ENCODE peak calls at places on chromosome 16, in six cellular contexts. F, E, D, J, R and A are unnamed samples.

GRCh38 chr16:66344533-66345145 is 21.9 kb upstream of the CDH5 start:
- DNase-seq in D (peak; percentile 18), F (no peak), R (peak; percentile 7), E (no peak), J (no peak), A (peak; percentile 64)

GRCh38 chr16:89498839-89499238 is 8.5 kb upstream of the ANKRD11 start:
- DNase-seq in F (no peak), D (no peak), E (no peak), J (no peak), R (no peak), A (no peak)

GRCh38 chr16:63422633-63423032 is 1386.4 kb upstream of the CDH8 start:
- DNase-seq in J (no peak), E (no peak), F (no peak), D (no peak), R (no peak), A (no peak)

GRCh38 chr16:89538286-89538685 is 22.2 kb upstream of the RPL13 start:
- DNase-seq in D (no peak), R (no peak), J (no peak), E (no peak), F (no peak), A (no peak)

GRCh38 chr16:80563807-80564206 is 23.0 kb downstream of the DYNLRB2 start:
- DNase-seq in F (no peak), J (no peak), R (no peak), D (no peak), E (no peak), A (no peak)

GRCh38 chr16:84526794-84527485 is 22.5 kb upstream of the MEAK7 start:
- DNase-seq in D (peak; percentile 85), R (no peak), E (no peak), F (no peak), J (no peak), A (no peak)

GRCh38 chr16:85947511-85948509 is 48.8 kb downstream of the IRF8 start:
- DNase-seq in D (no peak), F (no peak), J (no peak), E (no peak), R (no peak), A (no peak)

GRCh38 chr16:67655363-67655762 is 4.7 kb downstream of the ACD start:
- DNase-seq in R (no peak), J (no peak), E (no peak), F (no peak), D (no peak), A (no peak)

GRCh38 chr16:79690159-79690558 is 89.6 kb upstream of the MAF start:
- DNase-seq in F (no peak), E (no peak), J (no peak), R (no peak), D (peak; percentile 17), A (no peak)

GRCh38 chr16:27238016-27238587 is 30.5 kb downstream of the NSMCE1 start:
- DNase-seq in R (no peak), D (no peak), F (no peak), E (no peak), J (no peak), A (no peak)

GRCh38 chr16:27238591-27238990 is 30.0 kb downstream of the NSMCE1 start:
- DNase-seq in E (no peak), F (no peak), R (no peak), J (no peak), D (no peak), A (no peak)

GRCh38 chr16:27235938-27236245 is 32.6 kb downstream of the KDM8 start:
- DNase-seq in R (no peak), E (no peak), D (no peak), J (no peak), F (no peak), A (no peak)

GRCh38 chr16:27236635-27237228 is 31.8 kb downstream of the NSMCE1 start:
- DNase-seq in E (no peak), F (no peak), R (no peak), D (no peak), J (no peak), A (no peak)

GRCh38 chr16:27237229-27238015 is 31.1 kb downstream of the NSMCE1 start:
- DNase-seq in J (no peak), F (no peak), E (no peak), R (peak; percentile 57), D (peak; percentile 71), A (no peak)
- H3K4me1 ChIP-seq in J (peaks cover 12% of the 10 kb centered on the region), F (no peaks in the 10 kb centered on the region), E (peaks cover 3% of the 10 kb centered on the region), R (peaks cover 64% of the 10 kb centered on the region), D (peaks cover 32% of the 10 kb centered on the region), A (peaks cover 7% of the 10 kb centered on the region)

GRCh38 chr16:1107731-1108130 is 11.7 kb upstream of the C1QTNF8 start:
- DNase-seq in F (no peak), D (no peak), E (no peak), R (no peak), J (no peak), A (no peak)

GRCh38 chr16:1106659-1107058 is 10.6 kb upstream of the C1QTNF8 start:
- DNase-seq in D (no peak), F (no peak), R (no peak), J (no peak), E (no peak), A (no peak)

GRCh38 chr16:1108299-1109252 is 12.5 kb upstream of the C1QTNF8 start:
- DNase-seq in D (peak; percentile 55), R (no peak), E (no peak), J (no peak), F (no peak), A (no peak)

GRCh38 chr16:1105888-1106620 is 10.0 kb upstream of the C1QTNF8 start:
- DNase-seq in J (peak; percentile 94), E (no peak), D (peak; percentile 35), R (no peak), F (peak; percentile 81), A (peak; percentile 90)

DNA sequence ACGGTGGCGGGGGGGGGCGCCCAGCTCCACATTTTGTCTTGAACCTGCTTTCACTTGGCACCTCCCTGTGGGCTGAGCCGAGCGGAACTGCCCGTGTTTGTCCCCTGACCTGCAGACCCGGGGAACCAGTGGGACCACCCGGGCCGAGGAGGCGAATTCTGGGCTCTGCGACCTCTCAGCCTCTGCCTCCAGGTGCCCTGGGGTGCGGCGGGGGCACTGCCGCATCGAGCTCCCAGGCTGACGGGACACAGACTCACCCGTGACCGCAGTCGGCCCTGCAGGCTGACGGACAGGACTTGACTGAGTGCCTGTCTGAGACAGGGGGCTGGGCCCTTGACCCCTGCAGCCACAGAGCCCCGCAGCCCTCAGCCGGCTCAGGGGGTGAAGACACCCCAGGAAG is 11.1 kb upstream of the C1QTNF8 start:
- DNase-seq in F (no peak), J (no peak), E (no peak), R (no peak), D (no peak), A (no peak)
- H3K27ac ChIP-seq in F (no peak overlapping the region), J (no peak overlapping the region), E (no peak overlapping the region), R (no peak overlapping the region), D (no peak overlapping the region), A (no peak overlapping the region)

DNA sequence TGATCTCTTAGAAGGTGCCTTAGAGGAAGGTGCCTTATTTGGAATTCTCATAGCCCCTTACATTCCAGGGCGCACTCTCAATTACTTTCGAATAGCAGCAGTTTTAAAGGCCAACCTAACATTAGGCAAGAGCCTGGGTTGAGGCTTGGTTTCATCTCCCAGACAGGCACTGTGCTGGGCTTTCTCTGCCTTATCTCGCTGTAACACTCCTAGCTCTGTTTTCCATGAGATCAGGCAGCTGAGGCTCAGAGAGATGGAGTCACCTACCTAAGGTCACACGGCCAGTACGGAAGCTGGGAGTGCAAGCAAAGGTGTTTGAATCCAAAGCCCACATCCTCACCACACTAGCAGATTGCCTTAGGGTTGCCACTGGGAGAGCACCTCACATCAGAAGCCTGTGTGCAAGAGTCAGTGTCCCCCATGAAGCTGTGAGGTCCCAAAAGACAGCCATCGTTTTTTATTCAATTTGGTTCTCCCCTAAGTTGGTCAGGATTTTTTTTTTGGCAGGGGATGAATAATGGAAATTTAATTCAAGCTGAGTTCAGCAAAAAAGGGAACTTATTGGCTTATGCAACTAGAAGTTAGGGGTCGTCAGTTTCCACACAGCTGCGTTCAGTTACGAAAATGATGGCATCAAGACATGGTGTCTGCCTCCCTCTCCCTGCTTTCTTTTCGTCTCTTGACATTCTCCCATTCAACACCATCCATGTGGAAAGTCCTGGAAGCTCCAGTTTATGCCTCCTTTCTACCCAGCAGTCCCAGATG is 206.4 kb downstream of the KATNIP start:
- DNase-seq in D (no peak), E (no peak), R (no peak), J (no peak), F (no peak), A (no peak)
- TF ChIP-seq CTCF in D (no peak), E (no peak), R (no peak), J (no peak), F (no peak), A (no peak)

GRCh38 chr16:31216552-31217530 is at the start of gene PYDC1:
- DNase-seq in F (peak; percentile 78), D (no peak), J (no peak), E (no peak), R (no peak), A (no peak)

GRCh38 chr16:31214705-31215286 is 877 bp downstream of the TRIM72 start:
- DNase-seq in R (no peak), E (no peak), J (no peak), F (peak; percentile 45), D (no peak), A (no peak)

GRCh38 chr16:31213877-31214704 is at the start of gene TRIM72:
- DNase-seq in F (no peak), D (no peak), J (no peak), R (no peak), E (no peak), A (no peak)

GRCh38 chr16:31216116-31216469 is 842 bp downstream of the PYDC1 start:
- DNase-seq in D (no peak), F (no peak), J (no peak), E (no peak), R (no peak), A (no peak)

GRCh38 chr16:31215287-31216115 is 1.4 kb downstream of the PYDC1 start:
- DNase-seq in E (no peak), D (peak; percentile 71), F (peak; percentile 92), J (peak; percentile 91), R (no peak), A (peak; percentile 84)
- H3K4me1 ChIP-seq in E (peaks cover 13% of the 10 kb centered on the region), D (no peaks in the 10 kb centered on the region), F (no peaks in the 10 kb centered on the region), J (peaks cover 5% of the 10 kb centered on the region), R (peaks cover 27% of the 10 kb centered on the region), A (no peaks in the 10 kb centered on the region)

DNA sequence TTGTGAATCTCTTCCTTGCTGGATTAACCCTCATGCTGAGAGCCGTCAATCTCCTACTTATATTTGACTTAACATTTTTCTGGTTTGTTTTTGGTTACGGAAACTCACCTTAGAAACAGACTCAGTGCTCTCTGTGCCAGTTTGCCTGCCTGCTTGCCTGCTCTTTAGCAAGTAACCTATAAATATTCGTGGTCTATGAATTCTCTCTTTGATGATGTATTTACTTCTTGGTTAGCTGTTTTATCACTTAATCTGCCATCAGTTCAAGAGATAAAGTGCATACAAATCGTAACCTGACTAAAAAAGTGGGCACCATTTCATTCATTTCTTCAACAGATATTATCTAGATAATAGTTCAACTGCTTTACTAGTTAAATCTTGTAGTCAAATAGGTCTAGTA is 26.7 kb downstream of the CYB5B start:
- DNase-seq in J (no peak), R (no peak), D (peak; percentile 20), F (no peak), E (no peak), A (no peak)
- H3K27ac ChIP-seq in J (no peak overlapping the region), R (no peak overlapping the region), D (no peak overlapping the region), F (no peak overlapping the region), E (no peak overlapping the region), A (peak overlapping the region; percentile 15)